ENCODE peak calls at places on chromosomes 12 and 14, in nine cellular contexts. One of them, this sample, is unnamed.
A peak's percentile ranks its signal among the peaks of the same experiment; 100 is the strongest.

GRCh38 chr14:36942522-36943245 is 229.7 kb downstream of the SLC25A21 start:
- DNase-seq in stomach: no peak
- DNase-seq in prostate gland: no peak
- DNase-seq in IMR-90: peak; percentile 48
- DNase-seq in cardiac muscle cell: no peak
- DNase-seq in neural progenitor cell: no peak
- DNase-seq in GM23338: no peak
- DNase-seq in suprapubic skin: no peak
- DNase-seq in psoas muscle: no peak
- DNase-seq in this sample: no peak

GRCh38 chr12:54286042-54286931 is 5.8 kb downstream of the HNRNPA1 start:
- DNase-seq in suprapubic skin: no peak
- DNase-seq in neural progenitor cell: no peak
- DNase-seq in prostate gland: peak; percentile 18
- DNase-seq in IMR-90: no peak
- DNase-seq in cardiac muscle cell: peak; percentile 77
- DNase-seq in stomach: no peak
- DNase-seq in psoas muscle: no peak
- DNase-seq in GM23338: peak; percentile 15
- DNase-seq in this sample: no peak

GRCh38 chr12:92078167-92079053 is 67.2 kb downstream of the BTG1 start:
- DNase-seq in cardiac muscle cell: no peak
- DNase-seq in neural progenitor cell: no peak
- DNase-seq in suprapubic skin: peak; percentile 69
- DNase-seq in IMR-90: peak; percentile 96
- DNase-seq in GM23338: no peak
- DNase-seq in psoas muscle: no peak
- DNase-seq in stomach: no peak
- DNase-seq in prostate gland: no peak
- DNase-seq in this sample: no peak

GRCh38 chr12:120581998-120582397 is 796 bp upstream of the POP5 start:
- DNase-seq in psoas muscle: no peak
- DNase-seq in IMR-90: peak; percentile 10
- DNase-seq in stomach: no peak
- DNase-seq in GM23338: no peak
- DNase-seq in neural progenitor cell: no peak
- DNase-seq in prostate gland: no peak
- DNase-seq in suprapubic skin: no peak
- DNase-seq in cardiac muscle cell: no peak
- DNase-seq in this sample: no peak

GRCh38 chr12:130508847-130509246 is 171.2 kb downstream of the PIWIL1 start:
- DNase-seq in cardiac muscle cell: no peak
- DNase-seq in GM23338: no peak
- DNase-seq in IMR-90: no peak
- DNase-seq in suprapubic skin: no peak
- DNase-seq in psoas muscle: no peak
- DNase-seq in neural progenitor cell: no peak
- DNase-seq in prostate gland: no peak
- DNase-seq in stomach: no peak
- DNase-seq in this sample: no peak

GRCh38 chr12:11653215-11653753 is 3.8 kb downstream of the ETV6 start:
- DNase-seq in prostate gland: no peak
- DNase-seq in suprapubic skin: no peak
- DNase-seq in stomach: no peak
- DNase-seq in IMR-90: peak; percentile 43
- DNase-seq in GM23338: no peak
- DNase-seq in cardiac muscle cell: no peak
- DNase-seq in psoas muscle: no peak
- DNase-seq in neural progenitor cell: no peak
- DNase-seq in this sample: no peak

GRCh38 chr14:104784846-104785707 is 10.5 kb downstream of the AKT1 start:
- DNase-seq in stomach: peak; percentile 59
- DNase-seq in IMR-90: no peak
- DNase-seq in suprapubic skin: no peak
- DNase-seq in cardiac muscle cell: no peak
- DNase-seq in neural progenitor cell: no peak
- DNase-seq in GM23338: no peak
- DNase-seq in prostate gland: no peak
- DNase-seq in psoas muscle: no peak
- DNase-seq in this sample: peak; percentile 67

GRCh38 chr12:6067152-6067916 is 57.1 kb downstream of the VWF start:
- DNase-seq in GM23338: peak; percentile 79
- DNase-seq in cardiac muscle cell: no peak
- DNase-seq in prostate gland: no peak
- DNase-seq in stomach: peak; percentile 40
- DNase-seq in IMR-90: peak; percentile 28
- DNase-seq in neural progenitor cell: peak; percentile 72
- DNase-seq in psoas muscle: no peak
- DNase-seq in suprapubic skin: no peak
- DNase-seq in this sample: no peak

GRCh38 chr12:121860257-121860656 is 1.6 kb upstream of the HPD start:
- DNase-seq in suprapubic skin: no peak
- DNase-seq in cardiac muscle cell: no peak
- DNase-seq in psoas muscle: no peak
- DNase-seq in stomach: no peak
- DNase-seq in neural progenitor cell: no peak
- DNase-seq in IMR-90: no peak
- DNase-seq in GM23338: no peak
- DNase-seq in prostate gland: no peak
- DNase-seq in this sample: no peak

GRCh38 chr12:92408072-92408900 is 262.6 kb upstream of the BTG1 start:
- DNase-seq in neural progenitor cell: peak; percentile 41
- DNase-seq in GM23338: peak; percentile 77
- DNase-seq in IMR-90: no peak
- DNase-seq in stomach: peak; percentile 31
- DNase-seq in prostate gland: peak; percentile 7
- DNase-seq in cardiac muscle cell: no peak
- DNase-seq in suprapubic skin: no peak
- DNase-seq in psoas muscle: no peak
- DNase-seq in this sample: peak; percentile 34

GRCh38 chr12:75260316-75260715 is 50.7 kb upstream of the KCNC2 start:
- DNase-seq in cardiac muscle cell: no peak
- DNase-seq in suprapubic skin: no peak
- DNase-seq in GM23338: no peak
- DNase-seq in IMR-90: no peak
- DNase-seq in prostate gland: no peak
- DNase-seq in neural progenitor cell: no peak
- DNase-seq in psoas muscle: no peak
- DNase-seq in stomach: no peak
- DNase-seq in this sample: no peak

GRCh38 chr12:74890237-74890599 is 319.4 kb downstream of the KCNC2 start:
- DNase-seq in prostate gland: peak; percentile 55
- DNase-seq in IMR-90: peak; percentile 92
- DNase-seq in GM23338: peak; percentile 8
- DNase-seq in stomach: no peak
- DNase-seq in neural progenitor cell: no peak
- DNase-seq in suprapubic skin: no peak
- DNase-seq in cardiac muscle cell: peak; percentile 65
- DNase-seq in psoas muscle: no peak
- DNase-seq in this sample: peak; percentile 56

GRCh38 chr12:105352049-105352448 is 21.6 kb downstream of the C12orf75 start:
- DNase-seq in prostate gland: no peak
- DNase-seq in cardiac muscle cell: no peak
- DNase-seq in psoas muscle: no peak
- DNase-seq in IMR-90: no peak
- DNase-seq in suprapubic skin: no peak
- DNase-seq in neural progenitor cell: no peak
- DNase-seq in stomach: no peak
- DNase-seq in GM23338: no peak
- DNase-seq in this sample: no peak

GRCh38 chr12:84174115-84174514 is 738.5 kb downstream of the SLC6A15 start:
- DNase-seq in psoas muscle: no peak
- DNase-seq in IMR-90: no peak
- DNase-seq in cardiac muscle cell: no peak
- DNase-seq in neural progenitor cell: no peak
- DNase-seq in suprapubic skin: no peak
- DNase-seq in stomach: no peak
- DNase-seq in prostate gland: no peak
- DNase-seq in GM23338: no peak
- DNase-seq in this sample: no peak

GRCh38 chr12:105977256-105978051 is 161.3 kb downstream of the NUAK1 start:
- DNase-seq in suprapubic skin: no peak
- DNase-seq in neural progenitor cell: no peak
- DNase-seq in cardiac muscle cell: no peak
- DNase-seq in psoas muscle: no peak
- DNase-seq in stomach: no peak
- DNase-seq in GM23338: no peak
- DNase-seq in prostate gland: no peak
- DNase-seq in IMR-90: peak; percentile 91
- DNase-seq in this sample: no peak

GRCh38 chr12:70645494-70646317 is 8.5 kb upstream of the PTPRB start:
- DNase-seq in suprapubic skin: peak; percentile 68
- DNase-seq in neural progenitor cell: no peak
- DNase-seq in psoas muscle: peak; percentile 41
- DNase-seq in stomach: peak; percentile 36
- DNase-seq in prostate gland: peak; percentile 70
- DNase-seq in IMR-90: peak; percentile 85
- DNase-seq in cardiac muscle cell: no peak
- DNase-seq in GM23338: peak; percentile 41
- DNase-seq in this sample: peak; percentile 25

GRCh38 chr14:51087024-51087423 is 7.9 kb downstream of the TRIM9 start:
- DNase-seq in neural progenitor cell: no peak
- DNase-seq in IMR-90: no peak
- DNase-seq in GM23338: peak; percentile 41
- DNase-seq in cardiac muscle cell: no peak
- DNase-seq in stomach: no peak
- DNase-seq in psoas muscle: no peak
- DNase-seq in suprapubic skin: no peak
- DNase-seq in prostate gland: no peak
- DNase-seq in this sample: no peak

GRCh38 chr12:119153477-119154434 is 25.0 kb upstream of the HSPB8 start:
- DNase-seq in cardiac muscle cell: peak; percentile 78
- DNase-seq in psoas muscle: peak; percentile 68
- DNase-seq in prostate gland: no peak
- DNase-seq in stomach: peak; percentile 72
- DNase-seq in IMR-90: peak; percentile 17
- DNase-seq in neural progenitor cell: peak; percentile 98
- DNase-seq in suprapubic skin: no peak
- DNase-seq in GM23338: peak; percentile 100
- DNase-seq in this sample: peak; percentile 72

DNA sequence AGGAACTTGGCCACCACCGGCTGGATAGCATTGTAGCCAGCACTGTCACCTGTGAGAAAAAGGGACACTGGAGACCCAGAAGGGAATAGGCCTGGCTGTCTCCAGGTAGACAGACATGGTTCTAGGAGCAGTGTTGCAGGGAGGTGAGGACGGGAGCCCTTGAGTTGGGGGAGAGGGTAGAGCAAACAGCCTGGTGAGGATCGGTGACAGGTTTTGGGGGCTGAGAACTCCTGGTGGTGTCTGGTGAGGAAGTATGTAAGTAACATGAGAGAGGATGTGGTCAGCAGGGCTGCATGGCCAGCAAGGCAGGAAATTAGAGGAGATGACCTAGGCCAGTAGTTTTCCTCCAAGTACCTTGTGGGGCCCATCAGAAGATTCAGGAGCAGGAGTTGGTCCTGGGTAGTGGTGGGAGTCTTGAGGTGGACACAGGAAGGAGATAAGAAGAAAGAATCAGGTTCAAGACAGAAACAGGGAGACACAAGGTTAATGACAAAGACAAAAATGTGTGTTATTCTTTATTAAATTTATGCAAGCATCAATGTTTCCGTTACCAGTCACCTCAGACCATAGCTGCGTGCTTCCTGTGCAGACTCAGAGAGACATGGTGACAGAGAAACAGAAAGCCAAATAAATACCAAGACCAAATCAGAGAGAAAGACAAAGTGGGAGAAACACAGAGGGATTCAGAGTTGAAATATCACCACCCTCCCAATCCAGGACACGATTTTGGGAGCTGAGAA is at the start of gene ARHGAP9:
- DNase-seq in cardiac muscle cell: no peak
- DNase-seq in stomach: no peak
- DNase-seq in neural progenitor cell: no peak
- DNase-seq in GM23338: no peak
- DNase-seq in psoas muscle: no peak
- DNase-seq in suprapubic skin: no peak
- DNase-seq in prostate gland: no peak
- DNase-seq in IMR-90: peak; percentile 44
- DNase-seq in this sample: no peak
- H3K4me3 ChIP-seq in cardiac muscle cell: no peak within 1 kb of the TSS
- H3K4me3 ChIP-seq in stomach: no peak within 1 kb of the TSS
- H3K4me3 ChIP-seq in neural progenitor cell: no peak within 1 kb of the TSS
- H3K4me3 ChIP-seq in GM23338: no peak within 1 kb of the TSS
- H3K4me3 ChIP-seq in psoas muscle: no peak within 1 kb of the TSS
- H3K4me3 ChIP-seq in suprapubic skin: no peak within 1 kb of the TSS
- H3K4me3 ChIP-seq in prostate gland: no peak within 1 kb of the TSS
- H3K4me3 ChIP-seq in IMR-90: no peak within 1 kb of the TSS
- H3K4me3 ChIP-seq in this sample: no peak within 1 kb of the TSS

GRCh38 chr12:18462437-18462836 is 201.1 kb downstream of the PIK3C2G start:
- DNase-seq in suprapubic skin: no peak
- DNase-seq in GM23338: no peak
- DNase-seq in IMR-90: peak; percentile 79
- DNase-seq in stomach: no peak
- DNase-seq in cardiac muscle cell: no peak
- DNase-seq in neural progenitor cell: no peak
- DNase-seq in psoas muscle: no peak
- DNase-seq in prostate gland: peak; percentile 7
- DNase-seq in this sample: peak; percentile 6
- H3K4me1 ChIP-seq in suprapubic skin: peaks cover 6% of the 10 kb centered on the region
- H3K4me1 ChIP-seq in GM23338: no peaks in the 10 kb centered on the region
- H3K4me1 ChIP-seq in IMR-90: peaks cover 2% of the 10 kb centered on the region
- H3K4me1 ChIP-seq in stomach: peaks cover 15% of the 10 kb centered on the region
- H3K4me1 ChIP-seq in cardiac muscle cell: no peaks in the 10 kb centered on the region
- H3K4me1 ChIP-seq in neural progenitor cell: no peaks in the 10 kb centered on the region
- H3K4me1 ChIP-seq in psoas muscle: no peaks in the 10 kb centered on the region
- H3K4me1 ChIP-seq in prostate gland: no peaks in the 10 kb centered on the region
- H3K4me1 ChIP-seq in this sample: peaks cover 6% of the 10 kb centered on the region

GRCh38 chr14:91870890-91871289 is 3.6 kb upstream of the TC2N start:
- DNase-seq in IMR-90: no peak
- DNase-seq in psoas muscle: no peak
- DNase-seq in prostate gland: no peak
- DNase-seq in GM23338: no peak
- DNase-seq in cardiac muscle cell: no peak
- DNase-seq in suprapubic skin: no peak
- DNase-seq in neural progenitor cell: no peak
- DNase-seq in stomach: no peak
- DNase-seq in this sample: no peak
- H3K4me3 ChIP-seq in IMR-90: no peak overlapping the region
- H3K4me3 ChIP-seq in psoas muscle: no peak overlapping the region
- H3K4me3 ChIP-seq in prostate gland: no peak overlapping the region
- H3K4me3 ChIP-seq in GM23338: no peak overlapping the region
- H3K4me3 ChIP-seq in cardiac muscle cell: no peak overlapping the region
- H3K4me3 ChIP-seq in suprapubic skin: no peak overlapping the region
- H3K4me3 ChIP-seq in neural progenitor cell: no peak overlapping the region
- H3K4me3 ChIP-seq in stomach: no peak overlapping the region
- H3K4me3 ChIP-seq in this sample: no peak overlapping the region

DNA sequence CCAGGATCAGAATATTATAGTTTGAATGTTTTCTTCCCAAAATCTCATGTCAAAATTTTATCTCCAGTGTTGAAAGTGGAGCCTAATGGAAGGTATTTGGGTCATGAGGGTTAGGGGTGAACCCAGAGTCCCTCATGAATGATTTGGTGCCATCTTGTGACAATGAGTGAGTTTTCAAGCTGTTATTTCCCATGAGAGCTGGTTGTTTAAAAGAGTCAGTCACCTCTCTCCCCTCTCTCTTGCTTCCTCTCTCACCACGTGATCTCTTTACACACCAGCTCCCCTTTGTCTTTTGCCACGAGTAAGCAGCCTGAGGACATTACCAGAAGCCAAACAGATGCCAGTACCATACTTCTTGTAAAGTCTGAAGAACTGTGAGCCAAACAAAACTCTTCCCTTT is 561.6 kb downstream of the RERGL start:
- DNase-seq in prostate gland: no peak
- DNase-seq in psoas muscle: no peak
- DNase-seq in stomach: no peak
- DNase-seq in suprapubic skin: no peak
- DNase-seq in GM23338: peak; percentile 51
- DNase-seq in neural progenitor cell: peak; percentile 36
- DNase-seq in IMR-90: no peak
- DNase-seq in cardiac muscle cell: no peak
- DNase-seq in this sample: no peak
- H3K4me1 ChIP-seq in prostate gland: no peaks in the 10 kb centered on the region
- H3K4me1 ChIP-seq in psoas muscle: no peaks in the 10 kb centered on the region
- H3K4me1 ChIP-seq in stomach: no peaks in the 10 kb centered on the region
- H3K4me1 ChIP-seq in suprapubic skin: no peaks in the 10 kb centered on the region
- H3K4me1 ChIP-seq in GM23338: no peaks in the 10 kb centered on the region
- H3K4me1 ChIP-seq in neural progenitor cell: no peaks in the 10 kb centered on the region
- H3K4me1 ChIP-seq in IMR-90: no peaks in the 10 kb centered on the region
- H3K4me1 ChIP-seq in cardiac muscle cell: no peaks in the 10 kb centered on the region
- H3K4me1 ChIP-seq in this sample: no peaks in the 10 kb centered on the region